ENCODE peak calls at places on chromosomes 12 and 14, in nine cellular contexts. J is endothelial cell of umbilical vein, C is osteocyte, M is fibroblast of pulmonary artery, W is cardiac fibroblast, S is IMR-90, B is breast epithelium, K is brain microvascular endothelial cell, R is HFFc6. V is an unnamed sample.

GRCh38 chr12:15693233-15693911 is 95.8 kb downstream of the EPS8 start:
- DNase-seq in J (no peak), C (no peak), M (no peak), W (peak), S (peak), B (no peak), K (no peak), R (peak), V (no peak)

GRCh38 chr12:104477812-104478388 is 21.2 kb downstream of the CHST11 start:
- DNase-seq in J (no peak), C (no peak), M (no peak), W (no peak), S (no peak), B (no peak), K (no peak), R (no peak), V (no peak)

GRCh38 chr12:91327889-91328288 is 145.3 kb upstream of the DCN start:
- DNase-seq in J (no peak), C (no peak), M (peak), W (peak), S (peak), B (no peak), K (no peak), R (peak), V (no peak)

GRCh38 chr14:56490379-56490778 is 89.2 kb upstream of the TMEM260 start:
- DNase-seq in J (peak), C (no peak), M (peak), W (peak), S (peak), B (no peak), K (no peak), R (peak), V (no peak)

GRCh38 chr12:30967026-30967425 is 40.5 kb downstream of the TSPAN11 start:
- DNase-seq in J (no peak), C (no peak), M (no peak), W (no peak), S (no peak), B (no peak), K (no peak), R (no peak), V (no peak)

GRCh38 chr14:81537193-81537592 is 3.5 kb upstream of the SEL1L start:
- DNase-seq in J (no peak), C (no peak), M (no peak), W (no peak), S (no peak), B (no peak), K (no peak), R (no peak), V (no peak)

GRCh38 chr12:69239922-69240624 is 704 bp downstream of the CPSF6 start:
- DNase-seq in J (peak), C (peak), M (peak), W (peak), S (peak), B (peak), K (peak), R (no peak), V (peak)

GRCh38 chr12:20865873-20866272 is 55.4 kb downstream of the SLCO1B3 start:
- DNase-seq in J (peak), C (no peak), M (peak), W (peak), S (no peak), B (no peak), K (no peak), R (no peak), V (no peak)

GRCh38 chr14:74737753-74738325 is 24.9 kb downstream of the FCF1 start:
- DNase-seq in J (no peak), C (no peak), M (no peak), W (peak), S (peak), B (no peak), K (peak), R (peak), V (no peak)

GRCh38 chr14:22432348-22432976 is 156.6 kb downstream of the DAD1 start:
- DNase-seq in J (peak), C (no peak), M (peak), W (peak), S (peak), B (no peak), K (peak), R (peak), V (no peak)

GRCh38 chr12:123948401-123949117 is 24.1 kb downstream of the CCDC92 start:
- DNase-seq in J (no peak), C (no peak), M (no peak), W (no peak), S (no peak), B (no peak), K (no peak), R (no peak), V (no peak)

GRCh38 chr14:49972199-49972671 is 79.4 kb downstream of the ARF6 start:
- DNase-seq in J (peak), C (no peak), M (peak), W (peak), S (peak), B (no peak), K (no peak), R (peak), V (no peak)

GRCh38 chr12:29921307-29921706 is 137.6 kb upstream of the TMTC1 start:
- DNase-seq in J (peak), C (no peak), M (peak), W (peak), S (peak), B (no peak), K (peak), R (no peak), V (no peak)

GRCh38 chr12:78121969-78122610 is 291.4 kb downstream of the NAV3 start:
- DNase-seq in J (no peak), C (no peak), M (no peak), W (no peak), S (peak), B (no peak), K (peak), R (no peak), V (no peak)

GRCh38 chr12:65826513-65827171 is 2.4 kb downstream of the HMGA2 start:
- DNase-seq in J (peak), C (no peak), M (peak), W (peak), S (peak), B (no peak), K (no peak), R (peak), V (no peak)

GRCh38 chr12:48788522-48788851 is 402 bp downstream of the ADCY6 start:
- DNase-seq in J (peak), C (no peak), M (no peak), W (no peak), S (no peak), B (no peak), K (no peak), R (no peak), V (no peak)

GRCh38 chr12:112409064-112409905 is at the start of gene RPL6:
- DNase-seq in J (peak), C (peak), M (peak), W (peak), S (peak), B (peak), K (peak), R (peak), V (peak)
- TF ChIP-seq CTCF in J (no peak), C (no peak), M (no peak), W (no peak), S (no peak), B (no peak), K (no peak), R (no peak), V (no peak)

GRCh38 chr12:27014085-27014858 is at the start of gene TM7SF3:
- DNase-seq in J (peak), C (peak), M (peak), W (peak), S (peak), B (peak), K (peak), R (peak), V (peak)
- TF ChIP-seq CTCF in J (peak), C (peak), M (peak), W (peak), S (peak), B (peak), K (peak), R (peak), V (peak)

GRCh38 chr12:43776498-43776897 is 17.7 kb downstream of the IRAK4 start:
- DNase-seq in J (peak), C (no peak), M (peak), W (peak), S (peak), B (no peak), K (no peak), R (peak), V (no peak)
- TF ChIP-seq CTCF in J (peak), C (peak), M (peak), W (peak), S (peak), B (no peak), K (peak), R (peak), V (peak)

GRCh38 chr12:52380271-52380694 is 5.2 kb downstream of the KRT84 start:
- DNase-seq in J (peak), C (no peak), M (peak), W (peak), S (no peak), B (peak), K (peak), R (peak), V (no peak)
- TF ChIP-seq CTCF in J (peak), C (peak), M (peak), W (peak), S (peak), B (peak), K (peak), R (peak), V (no peak)

DNA sequence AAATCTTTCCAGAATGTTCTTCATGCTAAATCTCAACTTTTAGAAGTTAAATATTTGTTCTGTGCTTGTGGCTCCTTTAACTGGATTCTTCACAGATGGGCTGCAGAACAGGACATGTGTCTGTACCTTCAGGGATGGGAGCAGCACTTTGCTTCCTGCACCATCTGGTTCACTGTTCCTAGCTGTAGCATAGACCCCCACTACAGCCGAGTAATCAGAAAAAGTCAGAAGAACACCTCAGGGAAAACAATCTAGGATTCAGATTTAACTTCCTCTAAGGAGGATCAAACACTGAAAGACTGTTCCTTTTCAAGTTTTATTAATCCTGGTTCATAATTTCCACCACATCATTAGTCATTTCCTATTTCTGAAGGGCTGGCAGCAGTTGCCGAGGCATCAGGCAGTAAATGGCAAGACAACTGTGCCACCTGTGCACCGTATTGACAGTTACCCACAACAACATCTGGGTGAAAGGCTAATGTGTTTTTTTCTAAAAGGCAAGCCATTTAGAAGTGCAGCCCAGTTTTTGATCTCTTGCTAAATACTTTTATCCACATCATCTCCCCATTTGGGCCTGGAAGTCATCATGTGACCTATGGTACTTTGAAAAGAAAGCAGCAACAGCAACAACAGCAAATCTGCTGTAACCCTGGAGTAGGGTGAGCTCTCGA is 212.8 kb upstream of the BMP4 start:
- DNase-seq in J (peak), C (no peak), M (peak), W (peak), S (peak), B (no peak), K (no peak), R (peak), V (no peak)
- TF ChIP-seq CTCF in J (no peak), C (no peak), M (no peak), W (no peak), S (no peak), B (no peak), K (no peak), R (no peak), V (no peak)

DNA sequence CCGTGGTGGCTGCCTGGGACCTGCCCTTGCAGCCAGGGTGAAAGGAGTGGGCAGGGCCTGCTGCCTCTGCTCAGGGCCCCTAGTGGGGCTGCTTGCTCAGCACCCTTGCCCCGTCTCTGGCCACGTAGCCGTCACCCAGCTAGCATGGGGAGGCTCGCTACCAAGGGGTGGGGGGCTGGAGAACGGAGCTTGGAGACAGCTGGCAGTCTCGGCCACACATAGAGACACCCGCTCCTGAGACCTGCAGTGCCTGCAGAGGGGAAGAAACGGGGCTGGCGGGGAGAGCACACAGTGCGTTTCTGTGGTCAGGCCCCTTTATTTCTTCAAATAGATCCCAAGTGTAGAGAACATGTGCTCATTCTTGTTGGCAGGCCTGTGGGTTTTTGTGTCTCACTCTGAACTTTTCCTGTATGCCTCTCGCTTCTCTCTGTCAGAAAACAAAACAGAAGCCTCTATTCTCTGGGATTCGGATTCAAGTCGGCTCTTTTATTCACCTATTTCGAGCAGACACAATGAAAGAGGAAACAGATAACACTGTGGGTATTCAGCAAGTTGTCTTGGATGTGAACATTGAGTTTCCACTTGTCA is 26.4 kb downstream of the PACS2 start:
- DNase-seq in J (peak), C (no peak), M (no peak), W (no peak), S (peak), B (no peak), K (no peak), R (no peak), V (no peak)
- TF ChIP-seq CTCF in J (no peak), C (no peak), M (no peak), W (no peak), S (no peak), B (no peak), K (no peak), R (no peak), V (no peak)

GRCh38 chr12:94287245-94287628 is 138.9 kb downstream of the PLXNC1 start:
- DNase-seq in J (no peak), C (no peak), M (no peak), W (no peak), S (no peak), B (no peak), K (no peak), R (no peak), V (no peak)

GRCh38 chr12:94289551-94290312 is 141.4 kb downstream of the PLXNC1 start:
- DNase-seq in J (peak), C (no peak), M (peak), W (peak), S (peak), B (no peak), K (peak), R (peak), V (no peak)

GRCh38 chr12:94285954-94286579 is 137.7 kb downstream of the PLXNC1 start:
- DNase-seq in J (no peak), C (no peak), M (no peak), W (no peak), S (no peak), B (no peak), K (no peak), R (no peak), V (no peak)

GRCh38 chr12:94286580-94287244 is 138.3 kb downstream of the PLXNC1 start:
- DNase-seq in J (no peak), C (no peak), M (no peak), W (no peak), S (no peak), B (no peak), K (no peak), R (no peak), V (no peak)

GRCh38 chr12:94290353-94290752 is 142.0 kb downstream of the PLXNC1 start:
- DNase-seq in J (no peak), C (no peak), M (no peak), W (no peak), S (no peak), B (no peak), K (no peak), R (peak), V (no peak)
- TF ChIP-seq CTCF in J (no peak), C (no peak), M (no peak), W (no peak), S (no peak), B (no peak), K (no peak), R (peak), V (no peak)